ENCODE peak calls at places on chromosomes 11 and 22, in six cellular contexts. One of them, this sample, is unnamed.

GRCh38 chr11:128506999-128507591 is 80.3 kb downstream of the ETS1 start:
- DNase-seq in psoas muscle: peak; percentile 90
- DNase-seq in upper lobe of right lung: peak; percentile 76
- DNase-seq in ascending aorta: peak; percentile 96
- DNase-seq in SK-N-SH: peak; percentile 53
- DNase-seq in ovary: peak; percentile 68
- DNase-seq in this sample: no peak

GRCh38 chr22:26660961-26661578 is 3.7 kb downstream of the MIAT start:
- DNase-seq in upper lobe of right lung: no peak
- DNase-seq in ascending aorta: no peak
- DNase-seq in psoas muscle: no peak
- DNase-seq in ovary: no peak
- DNase-seq in SK-N-SH: no peak
- DNase-seq in this sample: peak; percentile 80

GRCh38 chr22:39622881-39623367 is 52.4 kb downstream of the CACNA1I start:
- DNase-seq in psoas muscle: peak; percentile 65
- DNase-seq in ovary: no peak
- DNase-seq in upper lobe of right lung: peak; percentile 81
- DNase-seq in ascending aorta: no peak
- DNase-seq in SK-N-SH: peak; percentile 59
- DNase-seq in this sample: peak; percentile 95

GRCh38 chr11:72069200-72069599 is 11.1 kb downstream of the NUMA1 start:
- DNase-seq in psoas muscle: no peak
- DNase-seq in ascending aorta: peak; percentile 54
- DNase-seq in SK-N-SH: no peak
- DNase-seq in upper lobe of right lung: no peak
- DNase-seq in ovary: no peak
- DNase-seq in this sample: no peak

GRCh38 chr11:126561327-126561893 is 205.9 kb downstream of the ST3GAL4 start:
- DNase-seq in SK-N-SH: no peak
- DNase-seq in psoas muscle: no peak
- DNase-seq in ovary: no peak
- DNase-seq in ascending aorta: no peak
- DNase-seq in upper lobe of right lung: no peak
- DNase-seq in this sample: peak; percentile 93

GRCh38 chr11:64918056-64918455 is 1.0 kb upstream of the ATG2A start:
- DNase-seq in upper lobe of right lung: no peak
- DNase-seq in SK-N-SH: no peak
- DNase-seq in psoas muscle: no peak
- DNase-seq in ovary: no peak
- DNase-seq in ascending aorta: peak; percentile 65
- DNase-seq in this sample: no peak

GRCh38 chr11:113148652-113149051 is 165.7 kb upstream of the TTC12 start:
- DNase-seq in upper lobe of right lung: no peak
- DNase-seq in psoas muscle: no peak
- DNase-seq in ascending aorta: no peak
- DNase-seq in ovary: no peak
- DNase-seq in SK-N-SH: no peak
- DNase-seq in this sample: no peak

GRCh38 chr11:117300301-117300700 is 9.2 kb downstream of the BACE1-AS start:
- DNase-seq in SK-N-SH: peak; percentile 76
- DNase-seq in upper lobe of right lung: peak; percentile 71
- DNase-seq in ascending aorta: peak; percentile 68
- DNase-seq in ovary: peak; percentile 85
- DNase-seq in psoas muscle: peak; percentile 21
- DNase-seq in this sample: peak; percentile 77

GRCh38 chr11:111101836-111102235 is 143.7 kb upstream of the POU2AF2 start:
- DNase-seq in upper lobe of right lung: no peak
- DNase-seq in ovary: no peak
- DNase-seq in ascending aorta: no peak
- DNase-seq in SK-N-SH: no peak
- DNase-seq in psoas muscle: no peak
- DNase-seq in this sample: no peak

GRCh38 chr22:23755711-23756110 is 1.5 kb upstream of the VPREB3 start:
- DNase-seq in psoas muscle: no peak
- DNase-seq in ascending aorta: no peak
- DNase-seq in SK-N-SH: no peak
- DNase-seq in upper lobe of right lung: no peak
- DNase-seq in ovary: no peak
- DNase-seq in this sample: no peak

GRCh38 chr11:62353841-62354240 is 16.6 kb downstream of the ASRGL1 start:
- DNase-seq in upper lobe of right lung: no peak
- DNase-seq in ascending aorta: no peak
- DNase-seq in ovary: no peak
- DNase-seq in psoas muscle: no peak
- DNase-seq in SK-N-SH: no peak
- DNase-seq in this sample: no peak

GRCh38 chr22:33240901-33241300 is 182.7 kb upstream of the SYN3 start:
- DNase-seq in psoas muscle: no peak
- DNase-seq in ovary: no peak
- DNase-seq in ascending aorta: no peak
- DNase-seq in SK-N-SH: no peak
- DNase-seq in upper lobe of right lung: no peak
- DNase-seq in this sample: no peak

GRCh38 chr22:45537734-45538181 is 35.1 kb downstream of the FBLN1 start:
- DNase-seq in psoas muscle: peak; percentile 55
- DNase-seq in ovary: peak; percentile 61
- DNase-seq in ascending aorta: peak; percentile 90
- DNase-seq in upper lobe of right lung: no peak
- DNase-seq in SK-N-SH: peak; percentile 66
- DNase-seq in this sample: no peak

GRCh38 chr11:68806931-68807844 is 34.5 kb downstream of the CPT1A start:
- DNase-seq in upper lobe of right lung: no peak
- DNase-seq in ovary: no peak
- DNase-seq in psoas muscle: no peak
- DNase-seq in ascending aorta: no peak
- DNase-seq in SK-N-SH: no peak
- DNase-seq in this sample: no peak

GRCh38 chr11:67691149-67691548 is 16.7 kb upstream of the ALDH3B2 start:
- DNase-seq in upper lobe of right lung: no peak
- DNase-seq in ascending aorta: no peak
- DNase-seq in SK-N-SH: no peak
- DNase-seq in psoas muscle: no peak
- DNase-seq in ovary: no peak
- DNase-seq in this sample: no peak

GRCh38 chr11:128467610-128468041 is 119.7 kb downstream of the ETS1 start:
- DNase-seq in ascending aorta: peak; percentile 88
- DNase-seq in ovary: no peak
- DNase-seq in psoas muscle: peak; percentile 49
- DNase-seq in SK-N-SH: no peak
- DNase-seq in upper lobe of right lung: no peak
- DNase-seq in this sample: no peak

GRCh38 chr11:11810764-11811726 is 30.7 kb upstream of the USP47 start:
- DNase-seq in ascending aorta: no peak
- DNase-seq in SK-N-SH: no peak
- DNase-seq in upper lobe of right lung: no peak
- DNase-seq in ovary: no peak
- DNase-seq in psoas muscle: no peak
- DNase-seq in this sample: peak; percentile 84

GRCh38 chr11:69241844-69242582 is 51.9 kb upstream of the MYEOV start:
- DNase-seq in upper lobe of right lung: no peak
- DNase-seq in psoas muscle: no peak
- DNase-seq in ovary: no peak
- DNase-seq in ascending aorta: no peak
- DNase-seq in SK-N-SH: no peak
- DNase-seq in this sample: no peak

GRCh38 chr11:93736129-93736528 is 5.2 kb downstream of the TAF1D start:
- DNase-seq in upper lobe of right lung: no peak
- DNase-seq in ovary: no peak
- DNase-seq in ascending aorta: no peak
- DNase-seq in psoas muscle: no peak
- DNase-seq in SK-N-SH: no peak
- DNase-seq in this sample: no peak

GRCh38 chr11:2651054-2651617 is 48.7 kb downstream of the KCNQ1OT1 start:
- DNase-seq in upper lobe of right lung: no peak
- DNase-seq in SK-N-SH: peak; percentile 1
- DNase-seq in ascending aorta: no peak
- DNase-seq in ovary: no peak
- DNase-seq in psoas muscle: no peak
- DNase-seq in this sample: no peak

GRCh38 chr22:38282397-38282796 is 9.6 kb upstream of the TMEM184B start:
- DNase-seq in ovary: no peak
- DNase-seq in psoas muscle: no peak
- DNase-seq in upper lobe of right lung: no peak
- DNase-seq in ascending aorta: no peak
- DNase-seq in SK-N-SH: no peak
- DNase-seq in this sample: no peak

GRCh38 chr22:30908051-30908461 is 60.5 kb downstream of the MORC2 start:
- DNase-seq in upper lobe of right lung: peak; percentile 46
- DNase-seq in SK-N-SH: no peak
- DNase-seq in ascending aorta: no peak
- DNase-seq in ovary: no peak
- DNase-seq in psoas muscle: no peak
- DNase-seq in this sample: no peak

GRCh38 chr11:60314607-60315321 is 12.3 kb upstream of the MS4A6E start:
- DNase-seq in ovary: no peak
- DNase-seq in upper lobe of right lung: no peak
- DNase-seq in SK-N-SH: no peak
- DNase-seq in psoas muscle: no peak
- DNase-seq in ascending aorta: no peak
- DNase-seq in this sample: peak; percentile 44

GRCh38 chr11:101321222-101321621 is 191.6 kb upstream of the PGR start:
- DNase-seq in ascending aorta: no peak
- DNase-seq in psoas muscle: no peak
- DNase-seq in SK-N-SH: no peak
- DNase-seq in ovary: no peak
- DNase-seq in upper lobe of right lung: peak; percentile 78
- DNase-seq in this sample: peak; percentile 70

DNA sequence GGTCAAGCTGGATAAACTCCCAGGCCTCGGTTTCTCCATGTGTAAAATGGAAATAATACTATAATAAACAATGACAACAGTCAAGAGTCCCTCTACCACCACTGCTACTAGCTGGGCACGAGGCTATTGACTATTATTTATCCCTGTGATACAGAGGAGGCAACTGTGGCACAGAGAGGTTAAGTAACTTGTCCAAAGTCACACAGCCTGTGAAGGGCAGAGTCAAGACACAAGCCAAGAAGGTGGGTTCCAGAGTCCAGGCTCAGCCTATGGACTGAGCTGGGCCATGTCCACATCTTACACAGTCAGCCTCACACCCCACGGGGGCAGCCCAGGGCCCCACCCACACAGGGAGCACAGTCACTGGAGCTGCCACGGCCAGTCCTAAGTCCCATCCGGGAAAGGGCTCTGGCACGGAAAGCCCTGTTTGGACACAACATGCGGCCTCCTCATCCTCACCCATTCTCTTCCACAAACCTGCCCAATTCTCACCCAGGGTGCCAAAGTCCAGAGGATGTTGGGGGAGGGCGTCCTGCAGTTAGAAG is 384.0 kb downstream of the SHANK2 start:
- DNase-seq in psoas muscle: no peak
- DNase-seq in ovary: no peak
- DNase-seq in upper lobe of right lung: no peak
- DNase-seq in SK-N-SH: no peak
- DNase-seq in ascending aorta: no peak
- DNase-seq in this sample: no peak
- TF ChIP-seq CTCF in psoas muscle: no peak
- TF ChIP-seq CTCF in ovary: no peak
- TF ChIP-seq CTCF in upper lobe of right lung: no peak
- TF ChIP-seq CTCF in SK-N-SH: no peak
- TF ChIP-seq CTCF in ascending aorta: no peak
- TF ChIP-seq CTCF in this sample: no peak

DNA sequence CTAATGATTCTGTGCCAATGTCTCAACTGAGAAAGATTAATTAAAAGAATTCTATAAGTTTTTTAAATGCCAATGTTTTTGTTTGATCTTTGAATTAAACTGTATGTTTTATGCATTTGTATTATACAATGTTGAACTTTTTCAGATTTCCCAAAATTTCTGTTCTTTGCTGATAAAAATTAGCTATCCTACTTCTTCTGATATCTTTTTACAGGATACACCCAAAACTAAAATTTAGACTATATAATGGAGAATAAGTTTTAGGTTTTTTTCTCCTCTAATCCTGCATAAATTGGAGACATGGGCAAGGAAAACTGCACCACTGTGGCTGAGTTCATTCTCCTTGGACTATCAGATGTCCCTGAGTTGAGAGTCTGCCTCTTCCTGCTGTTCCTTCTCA is at the start of gene OR5L2:
- DNase-seq in upper lobe of right lung: no peak
- DNase-seq in ovary: no peak
- DNase-seq in SK-N-SH: no peak
- DNase-seq in ascending aorta: no peak
- DNase-seq in psoas muscle: no peak
- DNase-seq in this sample: no peak
- H3K27ac ChIP-seq in upper lobe of right lung: no peak within 1 kb of the TSS
- H3K27ac ChIP-seq in ovary: no peak within 1 kb of the TSS
- H3K27ac ChIP-seq in SK-N-SH: no peak within 1 kb of the TSS
- H3K27ac ChIP-seq in ascending aorta: no peak within 1 kb of the TSS
- H3K27ac ChIP-seq in psoas muscle: no peak within 1 kb of the TSS
- H3K27ac ChIP-seq in this sample: no peak within 1 kb of the TSS

DNA sequence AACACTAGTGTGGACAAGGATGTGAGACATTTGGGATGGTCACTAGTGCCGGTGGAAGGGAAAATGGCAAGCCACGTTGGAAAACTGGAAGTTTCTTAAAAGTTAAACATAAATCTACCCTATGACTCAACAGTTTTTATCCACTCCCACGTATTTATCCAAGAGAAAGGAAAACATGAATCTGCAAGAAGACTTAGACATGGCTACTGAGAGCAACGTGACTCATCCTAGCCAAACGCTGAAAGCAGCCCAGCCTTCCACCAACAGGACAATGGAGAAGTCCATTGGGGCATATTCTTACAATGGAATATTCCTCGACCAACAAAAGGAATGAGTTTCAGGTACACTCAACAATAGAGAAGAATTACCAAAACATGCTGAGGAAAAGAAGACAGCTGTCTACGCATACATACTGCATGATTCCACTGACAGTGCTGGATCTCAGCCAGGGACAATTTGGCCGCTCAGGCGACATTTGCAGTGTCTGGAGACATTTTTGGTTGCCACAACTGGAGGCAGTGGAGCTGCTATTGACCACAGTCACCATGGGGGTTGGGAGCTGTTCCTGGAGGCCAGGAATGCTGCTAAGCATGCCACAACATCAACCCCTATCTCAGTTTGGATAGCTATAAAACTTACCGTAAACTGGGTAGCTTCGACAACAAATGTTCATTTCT is 21.2 kb downstream of the SYT13 start:
- DNase-seq in ovary: no peak
- DNase-seq in psoas muscle: no peak
- DNase-seq in upper lobe of right lung: no peak
- DNase-seq in SK-N-SH: no peak
- DNase-seq in ascending aorta: no peak
- DNase-seq in this sample: no peak
- H3K4me3 ChIP-seq in ovary: no peak overlapping the region
- H3K4me3 ChIP-seq in psoas muscle: no peak overlapping the region
- H3K4me3 ChIP-seq in upper lobe of right lung: no peak overlapping the region
- H3K4me3 ChIP-seq in SK-N-SH: no peak overlapping the region
- H3K4me3 ChIP-seq in ascending aorta: no peak overlapping the region
- H3K4me3 ChIP-seq in this sample: no peak overlapping the region

DNA sequence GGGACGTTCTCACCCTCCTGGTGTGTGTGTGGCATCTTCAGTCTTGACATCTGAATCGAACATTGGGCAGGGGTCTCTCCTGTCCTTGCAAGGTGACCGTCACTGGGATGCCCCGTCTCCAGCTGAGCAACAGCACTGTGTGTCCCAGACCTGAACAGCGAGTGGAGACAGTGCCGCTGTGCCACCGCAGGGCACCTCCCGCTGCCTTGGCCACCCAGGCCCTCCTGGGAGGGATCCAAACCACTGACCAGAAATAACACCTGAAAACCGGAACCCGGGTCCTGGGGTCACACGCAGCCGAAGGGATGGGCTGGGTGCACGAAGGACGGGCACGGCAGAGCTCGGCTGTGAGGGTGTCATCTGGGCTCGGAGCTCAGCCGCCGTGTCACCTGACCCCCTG is 102.2 kb downstream of the BRD1 start:
- DNase-seq in upper lobe of right lung: no peak
- DNase-seq in psoas muscle: no peak
- DNase-seq in SK-N-SH: no peak
- DNase-seq in ovary: no peak
- DNase-seq in ascending aorta: peak; percentile 52
- DNase-seq in this sample: no peak
- TF ChIP-seq CTCF in upper lobe of right lung: no peak
- TF ChIP-seq CTCF in psoas muscle: no peak
- TF ChIP-seq CTCF in SK-N-SH: no peak
- TF ChIP-seq CTCF in ovary: no peak
- TF ChIP-seq CTCF in ascending aorta: no peak
- TF ChIP-seq CTCF in this sample: no peak